ENCODE peak calls at places on chromosomes 3 and 15, in six cellular contexts. J, Z, M, X, A and L are unnamed samples.

GRCh38 chr15:77118787-77119410 is 48.0 kb upstream of the TSPAN3 start:
- DNase-seq in M (peak), Z (peak), X (no peak), A (no peak), J (peak), L (peak)

GRCh38 chr3:5428607-5429516 is 241.4 kb downstream of the EDEM1 start:
- DNase-seq in X (peak), Z (no peak), A (no peak), J (no peak), M (no peak), L (no peak)

GRCh38 chr3:17153209-17153608 is 268.5 kb downstream of the PLCL2 start:
- DNase-seq in M (no peak), J (no peak), X (no peak), A (no peak), Z (no peak), L (no peak)

GRCh38 chr3:115671761-115672455 is 48.6 kb downstream of the GAP43 start:
- DNase-seq in Z (peak), M (no peak), A (no peak), J (no peak), X (no peak), L (no peak)

GRCh38 chr15:25863067-25863967 is at the start of gene ATP10A:
- DNase-seq in Z (peak), M (peak), A (no peak), J (no peak), X (no peak), L (peak)

GRCh38 chr3:123941150-123941941 is 19.7 kb downstream of the CCDC14 start:
- DNase-seq in Z (no peak), M (no peak), J (peak), X (no peak), A (no peak), L (peak)

GRCh38 chr15:51647128-51647562 is 24.6 kb upstream of the DMXL2 start:
- DNase-seq in A (peak), X (peak), M (no peak), Z (peak), J (peak), L (peak)

GRCh38 chr3:38136272-38136806 is 588 bp downstream of the ACAA1 start:
- DNase-seq in Z (no peak), X (no peak), A (no peak), J (peak), M (no peak), L (peak)

GRCh38 chr15:69501456-69501855 is 48.8 kb downstream of the RPLP1 start:
- DNase-seq in J (no peak), Z (no peak), M (no peak), A (no peak), X (no peak), L (no peak)

GRCh38 chr3:156291269-156292123 is 171.1 kb downstream of the KCNAB1 start:
- DNase-seq in X (no peak), Z (no peak), A (no peak), M (no peak), J (peak), L (no peak)

GRCh38 chr3:69749461-69749860 is 10.2 kb downstream of the MITF start:
- DNase-seq in A (no peak), M (no peak), J (no peak), Z (peak), X (no peak), L (no peak)

GRCh38 chr15:67164811-67165652 is 89.4 kb downstream of the AAGAB start:
- DNase-seq in M (no peak), A (peak), Z (no peak), J (no peak), X (no peak), L (no peak)

GRCh38 chr15:77094397-77095030 is 23.6 kb upstream of the TSPAN3 start:
- DNase-seq in Z (no peak), J (no peak), X (no peak), A (no peak), M (no peak), L (peak)

GRCh38 chr3:64612082-64612860 is 75.5 kb downstream of the ADAMTS9 start:
- DNase-seq in M (no peak), J (peak), X (no peak), Z (peak), A (no peak), L (peak)

GRCh38 chr15:39778031-39778430 is 4.6 kb downstream of the FSIP1 start:
- DNase-seq in Z (no peak), A (no peak), M (no peak), J (no peak), X (no peak), L (no peak)

GRCh38 chr3:169387751-169388696 is 275.5 kb downstream of the MECOM start:
- DNase-seq in J (peak), M (no peak), Z (no peak), X (no peak), A (peak), L (no peak)

GRCh38 chr3:6861331-6861988 is 545 bp downstream of the GRM7 start:
- DNase-seq in Z (no peak), X (no peak), J (no peak), M (no peak), A (no peak), L (no peak)

GRCh38 chr3:159664011-159664410 is 324.6 kb upstream of the IL12A start:
- DNase-seq in M (no peak), Z (no peak), X (no peak), A (no peak), J (no peak), L (no peak)

GRCh38 chr15:50131617-50132016 is 12.6 kb upstream of the ATP8B4 start:
- DNase-seq in J (no peak), X (no peak), Z (no peak), A (no peak), M (no peak), L (no peak)

GRCh38 chr3:75237041-75237775 is 426.9 kb upstream of the FRG2C start:
- DNase-seq in Z (no peak), X (no peak), J (no peak), A (no peak), M (no peak), L (no peak)

GRCh38 chr3:64163755-64164148 is 61.5 kb downstream of the PRICKLE2 start:
- DNase-seq in M (no peak), A (no peak), Z (peak), X (no peak), J (peak), L (peak)

GRCh38 chr15:45084163-45084562 is 29.8 kb downstream of the DUOX2 start:
- DNase-seq in A (no peak), Z (no peak), M (no peak), J (peak), X (no peak), L (no peak)

GRCh38 chr3:40137586-40138295 is 171.8 kb upstream of the EIF1B start:
- DNase-seq in Z (no peak), J (no peak), A (no peak), M (no peak), X (no peak), L (no peak)

GRCh38 chr15:88605507-88606436 is 15.4 kb upstream of the AEN start:
- DNase-seq in M (no peak), Z (no peak), X (no peak), A (no peak), J (peak), L (peak)

GRCh38 chr3:64329037-64329436 is 103.8 kb upstream of the PRICKLE2 start:
- DNase-seq in M (no peak), J (no peak), A (no peak), Z (no peak), X (no peak), L (no peak)

GRCh38 chr3:140972833-140973232 is 31.2 kb downstream of the SLC25A36 start:
- DNase-seq in X (no peak), Z (peak), A (no peak), M (no peak), J (peak), L (peak)

GRCh38 chr3:169218314-169218983 is 445.1 kb downstream of the MECOM start:
- DNase-seq in M (no peak), X (no peak), A (peak), J (peak), Z (peak), L (peak)